ENCODE peak calls at places on chromosomes 5 and 9, in six cellular contexts. One of them, this sample, is unnamed.

GRCh38 chr5:138789771-138790242 is 36.6 kb downstream of the CTNNA1 start:
- DNase-seq in AG04450: no peak
- DNase-seq in stimulated activated CD4-positive, alpha-beta T cell treated with anti-CD3 and anti-CD28 coated beads, Interleukin-4, amount 100 ng/mL, for 1 hour: no peak
- DNase-seq in glomerular endothelial cell: peak
- DNase-seq in B cell: no peak
- DNase-seq in amygdala: no peak
- DNase-seq in this sample: peak

GRCh38 chr9:12716823-12717222 is 23.6 kb downstream of the TYRP1 start:
- DNase-seq in AG04450: no peak
- DNase-seq in stimulated activated CD4-positive, alpha-beta T cell treated with anti-CD3 and anti-CD28 coated beads, Interleukin-4, amount 100 ng/mL, for 1 hour: no peak
- DNase-seq in glomerular endothelial cell: no peak
- DNase-seq in B cell: no peak
- DNase-seq in amygdala: no peak
- DNase-seq in this sample: peak

GRCh38 chr9:133375116-133375723 is 640 bp downstream of the SURF4 start:
- DNase-seq in AG04450: no peak
- DNase-seq in stimulated activated CD4-positive, alpha-beta T cell treated with anti-CD3 and anti-CD28 coated beads, Interleukin-4, amount 100 ng/mL, for 1 hour: no peak
- DNase-seq in glomerular endothelial cell: no peak
- DNase-seq in B cell: no peak
- DNase-seq in amygdala: no peak
- DNase-seq in this sample: no peak

GRCh38 chr9:110918316-110919054 is 119.8 kb downstream of the LPAR1 start:
- DNase-seq in AG04450: peak
- DNase-seq in stimulated activated CD4-positive, alpha-beta T cell treated with anti-CD3 and anti-CD28 coated beads, Interleukin-4, amount 100 ng/mL, for 1 hour: no peak
- DNase-seq in glomerular endothelial cell: no peak
- DNase-seq in B cell: no peak
- DNase-seq in amygdala: no peak
- DNase-seq in this sample: no peak

GRCh38 chr5:78758169-78758839 is 109.7 kb upstream of the LHFPL2 start:
- DNase-seq in AG04450: peak
- DNase-seq in stimulated activated CD4-positive, alpha-beta T cell treated with anti-CD3 and anti-CD28 coated beads, Interleukin-4, amount 100 ng/mL, for 1 hour: no peak
- DNase-seq in glomerular endothelial cell: no peak
- DNase-seq in B cell: no peak
- DNase-seq in amygdala: no peak
- DNase-seq in this sample: no peak

GRCh38 chr5:122362361-122362760 is 50.3 kb downstream of the SNCAIP start:
- DNase-seq in AG04450: no peak
- DNase-seq in stimulated activated CD4-positive, alpha-beta T cell treated with anti-CD3 and anti-CD28 coated beads, Interleukin-4, amount 100 ng/mL, for 1 hour: no peak
- DNase-seq in glomerular endothelial cell: no peak
- DNase-seq in B cell: no peak
- DNase-seq in amygdala: no peak
- DNase-seq in this sample: no peak

GRCh38 chr5:2017540-2018389 is 135.0 kb upstream of the IRX4 start:
- DNase-seq in AG04450: no peak
- DNase-seq in stimulated activated CD4-positive, alpha-beta T cell treated with anti-CD3 and anti-CD28 coated beads, Interleukin-4, amount 100 ng/mL, for 1 hour: no peak
- DNase-seq in glomerular endothelial cell: no peak
- DNase-seq in B cell: no peak
- DNase-seq in amygdala: no peak
- DNase-seq in this sample: no peak

GRCh38 chr9:129839324-129840023 is 4.2 kb downstream of the USP20 start:
- DNase-seq in AG04450: no peak
- DNase-seq in stimulated activated CD4-positive, alpha-beta T cell treated with anti-CD3 and anti-CD28 coated beads, Interleukin-4, amount 100 ng/mL, for 1 hour: no peak
- DNase-seq in glomerular endothelial cell: no peak
- DNase-seq in B cell: no peak
- DNase-seq in amygdala: no peak
- DNase-seq in this sample: no peak

GRCh38 chr9:33161011-33161588 is 6.0 kb downstream of the B4GALT1 start:
- DNase-seq in AG04450: peak
- DNase-seq in stimulated activated CD4-positive, alpha-beta T cell treated with anti-CD3 and anti-CD28 coated beads, Interleukin-4, amount 100 ng/mL, for 1 hour: no peak
- DNase-seq in glomerular endothelial cell: no peak
- DNase-seq in B cell: peak
- DNase-seq in amygdala: no peak
- DNase-seq in this sample: no peak

GRCh38 chr5:59760798-59761348 is 132.7 kb downstream of the PDE4D start:
- DNase-seq in AG04450: no peak
- DNase-seq in stimulated activated CD4-positive, alpha-beta T cell treated with anti-CD3 and anti-CD28 coated beads, Interleukin-4, amount 100 ng/mL, for 1 hour: no peak
- DNase-seq in glomerular endothelial cell: no peak
- DNase-seq in B cell: no peak
- DNase-seq in amygdala: no peak
- DNase-seq in this sample: no peak

GRCh38 chr9:89484475-89485404 is 13.2 kb downstream of the SEMA4D start:
- DNase-seq in AG04450: no peak
- DNase-seq in stimulated activated CD4-positive, alpha-beta T cell treated with anti-CD3 and anti-CD28 coated beads, Interleukin-4, amount 100 ng/mL, for 1 hour: no peak
- DNase-seq in glomerular endothelial cell: no peak
- DNase-seq in B cell: peak
- DNase-seq in amygdala: no peak
- DNase-seq in this sample: no peak

GRCh38 chr5:147995846-147996245 is 67.9 kb upstream of the SPINK5 start:
- DNase-seq in AG04450: no peak
- DNase-seq in stimulated activated CD4-positive, alpha-beta T cell treated with anti-CD3 and anti-CD28 coated beads, Interleukin-4, amount 100 ng/mL, for 1 hour: no peak
- DNase-seq in glomerular endothelial cell: no peak
- DNase-seq in B cell: no peak
- DNase-seq in amygdala: no peak
- DNase-seq in this sample: no peak

GRCh38 chr9:14652729-14653377 is 40.4 kb downstream of the ZDHHC21 start:
- DNase-seq in AG04450: no peak
- DNase-seq in stimulated activated CD4-positive, alpha-beta T cell treated with anti-CD3 and anti-CD28 coated beads, Interleukin-4, amount 100 ng/mL, for 1 hour: no peak
- DNase-seq in glomerular endothelial cell: no peak
- DNase-seq in B cell: no peak
- DNase-seq in amygdala: no peak
- DNase-seq in this sample: peak

GRCh38 chr9:126581893-126582292 is 31.8 kb upstream of the LMX1B start:
- DNase-seq in AG04450: no peak
- DNase-seq in stimulated activated CD4-positive, alpha-beta T cell treated with anti-CD3 and anti-CD28 coated beads, Interleukin-4, amount 100 ng/mL, for 1 hour: no peak
- DNase-seq in glomerular endothelial cell: no peak
- DNase-seq in B cell: no peak
- DNase-seq in amygdala: no peak
- DNase-seq in this sample: no peak

GRCh38 chr5:170112876-170113516 is 7.3 kb downstream of the FOXI1 start:
- DNase-seq in AG04450: no peak
- DNase-seq in stimulated activated CD4-positive, alpha-beta T cell treated with anti-CD3 and anti-CD28 coated beads, Interleukin-4, amount 100 ng/mL, for 1 hour: no peak
- DNase-seq in glomerular endothelial cell: no peak
- DNase-seq in B cell: no peak
- DNase-seq in amygdala: no peak
- DNase-seq in this sample: no peak

GRCh38 chr5:44390332-44390731 is 1.1 kb upstream of the FGF10 start:
- DNase-seq in AG04450: no peak
- DNase-seq in stimulated activated CD4-positive, alpha-beta T cell treated with anti-CD3 and anti-CD28 coated beads, Interleukin-4, amount 100 ng/mL, for 1 hour: no peak
- DNase-seq in glomerular endothelial cell: no peak
- DNase-seq in B cell: no peak
- DNase-seq in amygdala: no peak
- DNase-seq in this sample: no peak

GRCh38 chr5:141100243-141100805 is at the start of gene PCDHB3:
- DNase-seq in AG04450: no peak
- DNase-seq in stimulated activated CD4-positive, alpha-beta T cell treated with anti-CD3 and anti-CD28 coated beads, Interleukin-4, amount 100 ng/mL, for 1 hour: peak
- DNase-seq in glomerular endothelial cell: no peak
- DNase-seq in B cell: no peak
- DNase-seq in amygdala: no peak
- DNase-seq in this sample: peak

GRCh38 chr9:7266911-7267555 is 509.3 kb downstream of the KDM4C start:
- DNase-seq in AG04450: no peak
- DNase-seq in stimulated activated CD4-positive, alpha-beta T cell treated with anti-CD3 and anti-CD28 coated beads, Interleukin-4, amount 100 ng/mL, for 1 hour: no peak
- DNase-seq in glomerular endothelial cell: no peak
- DNase-seq in B cell: no peak
- DNase-seq in amygdala: peak
- DNase-seq in this sample: peak

GRCh38 chr9:133008824-133009223 is 22.0 kb upstream of the GTF3C5 start:
- DNase-seq in AG04450: no peak
- DNase-seq in stimulated activated CD4-positive, alpha-beta T cell treated with anti-CD3 and anti-CD28 coated beads, Interleukin-4, amount 100 ng/mL, for 1 hour: no peak
- DNase-seq in glomerular endothelial cell: no peak
- DNase-seq in B cell: no peak
- DNase-seq in amygdala: no peak
- DNase-seq in this sample: no peak

GRCh38 chr5:14581891-14582796 is 552 bp downstream of the OTULINL start:
- DNase-seq in AG04450: no peak
- DNase-seq in stimulated activated CD4-positive, alpha-beta T cell treated with anti-CD3 and anti-CD28 coated beads, Interleukin-4, amount 100 ng/mL, for 1 hour: peak
- DNase-seq in glomerular endothelial cell: no peak
- DNase-seq in B cell: peak
- DNase-seq in amygdala: no peak
- DNase-seq in this sample: peak

GRCh38 chr9:125683486-125683885 is 23.5 kb downstream of the MAPKAP1 start:
- DNase-seq in AG04450: no peak
- DNase-seq in stimulated activated CD4-positive, alpha-beta T cell treated with anti-CD3 and anti-CD28 coated beads, Interleukin-4, amount 100 ng/mL, for 1 hour: no peak
- DNase-seq in glomerular endothelial cell: no peak
- DNase-seq in B cell: no peak
- DNase-seq in amygdala: no peak
- DNase-seq in this sample: no peak

GRCh38 chr5:173278172-173278571 is 43.2 kb upstream of the NKX2-5 start:
- DNase-seq in AG04450: no peak
- DNase-seq in stimulated activated CD4-positive, alpha-beta T cell treated with anti-CD3 and anti-CD28 coated beads, Interleukin-4, amount 100 ng/mL, for 1 hour: no peak
- DNase-seq in glomerular endothelial cell: no peak
- DNase-seq in B cell: no peak
- DNase-seq in amygdala: no peak
- DNase-seq in this sample: no peak

GRCh38 chr5:121987685-121988073 is 25.9 kb downstream of the SRFBP1 start:
- DNase-seq in AG04450: peak
- DNase-seq in stimulated activated CD4-positive, alpha-beta T cell treated with anti-CD3 and anti-CD28 coated beads, Interleukin-4, amount 100 ng/mL, for 1 hour: no peak
- DNase-seq in glomerular endothelial cell: no peak
- DNase-seq in B cell: no peak
- DNase-seq in amygdala: no peak
- DNase-seq in this sample: no peak

GRCh38 chr5:171158581-171158980 is 150.5 kb upstream of the TLX3 start:
- DNase-seq in AG04450: no peak
- DNase-seq in stimulated activated CD4-positive, alpha-beta T cell treated with anti-CD3 and anti-CD28 coated beads, Interleukin-4, amount 100 ng/mL, for 1 hour: no peak
- DNase-seq in glomerular endothelial cell: no peak
- DNase-seq in B cell: no peak
- DNase-seq in amygdala: no peak
- DNase-seq in this sample: no peak

GRCh38 chr9:97307091-97307490 is 368 bp upstream of the CCDC180 start:
- DNase-seq in AG04450: peak
- DNase-seq in stimulated activated CD4-positive, alpha-beta T cell treated with anti-CD3 and anti-CD28 coated beads, Interleukin-4, amount 100 ng/mL, for 1 hour: peak
- DNase-seq in glomerular endothelial cell: no peak
- DNase-seq in B cell: no peak
- DNase-seq in amygdala: peak
- DNase-seq in this sample: peak

GRCh38 chr9:74824654-74825053 is 63.1 kb downstream of the TRPM6 start:
- DNase-seq in AG04450: no peak
- DNase-seq in stimulated activated CD4-positive, alpha-beta T cell treated with anti-CD3 and anti-CD28 coated beads, Interleukin-4, amount 100 ng/mL, for 1 hour: no peak
- DNase-seq in glomerular endothelial cell: peak
- DNase-seq in B cell: no peak
- DNase-seq in amygdala: no peak
- DNase-seq in this sample: no peak

GRCh38 chr9:13189362-13189761 is 90.1 kb downstream of the MPDZ start:
- DNase-seq in AG04450: no peak
- DNase-seq in stimulated activated CD4-positive, alpha-beta T cell treated with anti-CD3 and anti-CD28 coated beads, Interleukin-4, amount 100 ng/mL, for 1 hour: no peak
- DNase-seq in glomerular endothelial cell: no peak
- DNase-seq in B cell: no peak
- DNase-seq in amygdala: no peak
- DNase-seq in this sample: no peak

GRCh38 chr5:56893251-56893951 is 16.0 kb upstream of the SETD9 start:
- DNase-seq in AG04450: no peak
- DNase-seq in stimulated activated CD4-positive, alpha-beta T cell treated with anti-CD3 and anti-CD28 coated beads, Interleukin-4, amount 100 ng/mL, for 1 hour: no peak
- DNase-seq in glomerular endothelial cell: no peak
- DNase-seq in B cell: no peak
- DNase-seq in amygdala: no peak
- DNase-seq in this sample: no peak

GRCh38 chr5:172403191-172403794 is 51.0 kb downstream of the SH3PXD2B start:
- DNase-seq in AG04450: no peak
- DNase-seq in stimulated activated CD4-positive, alpha-beta T cell treated with anti-CD3 and anti-CD28 coated beads, Interleukin-4, amount 100 ng/mL, for 1 hour: no peak
- DNase-seq in glomerular endothelial cell: no peak
- DNase-seq in B cell: no peak
- DNase-seq in amygdala: peak
- DNase-seq in this sample: peak

GRCh38 chr5:43281840-43282658 is 31.2 kb downstream of the HMGCS1 start:
- DNase-seq in AG04450: no peak
- DNase-seq in stimulated activated CD4-positive, alpha-beta T cell treated with anti-CD3 and anti-CD28 coated beads, Interleukin-4, amount 100 ng/mL, for 1 hour: no peak
- DNase-seq in glomerular endothelial cell: no peak
- DNase-seq in B cell: no peak
- DNase-seq in amygdala: no peak
- DNase-seq in this sample: no peak

GRCh38 chr9:35193762-35194161 is 32.0 kb downstream of the UNC13B start:
- DNase-seq in AG04450: no peak
- DNase-seq in stimulated activated CD4-positive, alpha-beta T cell treated with anti-CD3 and anti-CD28 coated beads, Interleukin-4, amount 100 ng/mL, for 1 hour: no peak
- DNase-seq in glomerular endothelial cell: no peak
- DNase-seq in B cell: no peak
- DNase-seq in amygdala: no peak
- DNase-seq in this sample: no peak

GRCh38 chr5:84830265-84830664 is 445.6 kb upstream of the EDIL3 start:
- DNase-seq in AG04450: no peak
- DNase-seq in stimulated activated CD4-positive, alpha-beta T cell treated with anti-CD3 and anti-CD28 coated beads, Interleukin-4, amount 100 ng/mL, for 1 hour: no peak
- DNase-seq in glomerular endothelial cell: no peak
- DNase-seq in B cell: no peak
- DNase-seq in amygdala: no peak
- DNase-seq in this sample: no peak

GRCh38 chr5:26482817-26483375 is 555.5 kb downstream of the CDH9 start:
- DNase-seq in AG04450: no peak
- DNase-seq in stimulated activated CD4-positive, alpha-beta T cell treated with anti-CD3 and anti-CD28 coated beads, Interleukin-4, amount 100 ng/mL, for 1 hour: no peak
- DNase-seq in glomerular endothelial cell: no peak
- DNase-seq in B cell: no peak
- DNase-seq in amygdala: no peak
- DNase-seq in this sample: peak

GRCh38 chr5:76074487-76074886 is 8.7 kb upstream of the SV2C start:
- DNase-seq in AG04450: no peak
- DNase-seq in stimulated activated CD4-positive, alpha-beta T cell treated with anti-CD3 and anti-CD28 coated beads, Interleukin-4, amount 100 ng/mL, for 1 hour: peak
- DNase-seq in glomerular endothelial cell: no peak
- DNase-seq in B cell: no peak
- DNase-seq in amygdala: no peak
- DNase-seq in this sample: peak

GRCh38 chr5:16135003-16135402 is 44.6 kb downstream of the MARCHF11 start:
- DNase-seq in AG04450: no peak
- DNase-seq in stimulated activated CD4-positive, alpha-beta T cell treated with anti-CD3 and anti-CD28 coated beads, Interleukin-4, amount 100 ng/mL, for 1 hour: no peak
- DNase-seq in glomerular endothelial cell: no peak
- DNase-seq in B cell: no peak
- DNase-seq in amygdala: no peak
- DNase-seq in this sample: no peak